ENCODE peak calls at places on chromosomes 7 and 10, in five cellular contexts. A is CD8-positive, alpha-beta memory T cell; S is thoracic aorta; J is transverse colon; X is PC-9. T is an unnamed sample.

GRCh38 chr7:139673230-139673629 is 104.6 kb downstream of the HIPK2 start:
- DNase-seq in A (no peak), S (no peak), J (peak; percentile 35), X (no peak), T (no peak)

GRCh38 chr7:44894881-44895600 is 9.7 kb upstream of the PURB start:
- DNase-seq in A (no peak), S (no peak), J (no peak), X (no peak), T (no peak)

GRCh38 chr7:28732037-28732869 is 225.9 kb downstream of the TRIL start:
- DNase-seq in A (no peak), S (no peak), J (no peak), X (peak; percentile 5), T (peak; percentile 26)

GRCh38 chr10:15097011-15097812 is at the start of gene RPP38:
- DNase-seq in A (peak; percentile 95), S (peak; percentile 88), J (peak; percentile 98), X (peak; percentile 95), T (peak; percentile 94)

GRCh38 chr7:77894574-77895091 is 96.1 kb downstream of the PHTF2 start:
- DNase-seq in A (no peak), S (no peak), J (no peak), X (no peak), T (no peak)

GRCh38 chr7:95798401-95798930 is 26.1 kb downstream of the DYNC1I1 start:
- DNase-seq in A (no peak), S (no peak), J (no peak), X (no peak), T (no peak)

GRCh38 chr7:35987016-35987415 is 166.0 kb upstream of the EEPD1 start:
- DNase-seq in A (no peak), S (no peak), J (no peak), X (no peak), T (no peak)

GRCh38 chr7:133853706-133854276 is 273.3 kb upstream of the LRGUK start:
- DNase-seq in A (no peak), S (no peak), J (peak; percentile 35), X (peak; percentile 82), T (peak; percentile 62)

GRCh38 chr7:141960687-141961422 is 12.7 kb downstream of the TAS2R38 start:
- DNase-seq in A (no peak), S (no peak), J (no peak), X (no peak), T (no peak)

GRCh38 chr10:87675396-87676376 is 16.0 kb downstream of the PAPSS2 start:
- DNase-seq in A (no peak), S (no peak), J (no peak), X (no peak), T (no peak)

GRCh38 chr10:90834326-90834725 is 23.5 kb downstream of the HTR7 start:
- DNase-seq in A (no peak), S (no peak), J (no peak), X (no peak), T (no peak)

GRCh38 chr7:2527505-2528464 is 8.2 kb downstream of the LFNG start:
- DNase-seq in A (no peak), S (no peak), J (peak; percentile 66), X (peak; percentile 83), T (peak; percentile 69)

GRCh38 chr7:124813962-124814798 is 48.6 kb upstream of the GPR37 start:
- DNase-seq in A (no peak), S (no peak), J (no peak), X (no peak), T (no peak)

GRCh38 chr7:44189286-44189992 is at the start of gene GCK:
- DNase-seq in A (no peak), S (no peak), J (no peak), X (no peak), T (no peak)

GRCh38 chr10:44258019-44258418 is 126.9 kb downstream of the CXCL12 start:
- DNase-seq in A (no peak), S (no peak), J (no peak), X (no peak), T (no peak)

GRCh38 chr7:158638001-158638400 is 50.4 kb upstream of the PTPRN2 start:
- DNase-seq in A (no peak), S (no peak), J (no peak), X (no peak), T (no peak)

GRCh38 chr7:112580717-112581435 is 100.1 kb downstream of the LSMEM1 start:
- DNase-seq in A (no peak), S (no peak), J (no peak), X (no peak), T (no peak)
- H3K27ac ChIP-seq in A (no peak overlapping the region), S (no peak overlapping the region), J (no peak overlapping the region), X (no peak overlapping the region), T (no peak overlapping the region)

DNA sequence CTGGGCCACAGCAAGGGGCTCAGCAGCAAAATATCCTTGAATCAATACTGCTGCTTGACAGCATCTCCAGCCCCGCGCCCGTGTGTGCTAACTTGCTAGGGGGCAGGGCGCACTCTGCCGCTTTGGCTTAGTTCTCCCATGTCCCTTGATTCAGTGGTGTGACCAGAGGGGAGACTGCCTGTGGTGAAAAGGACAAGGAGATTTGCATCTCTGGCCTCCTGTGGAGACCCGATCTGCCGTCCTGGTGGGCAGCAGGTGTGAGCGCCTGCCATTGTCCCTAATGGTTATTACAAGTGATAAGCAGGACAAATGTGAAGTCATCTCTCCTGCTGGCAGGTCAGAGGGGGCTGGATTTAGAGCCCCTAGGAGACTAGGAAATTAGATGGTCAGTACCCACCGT is 500.2 kb upstream of the GALNT17 start:
- DNase-seq in A (no peak), S (no peak), J (no peak), X (no peak), T (no peak)
- H3K4me3 ChIP-seq in A (no peak overlapping the region), S (no peak overlapping the region), J (no peak overlapping the region), X (no peak overlapping the region), T (no peak overlapping the region)

DNA sequence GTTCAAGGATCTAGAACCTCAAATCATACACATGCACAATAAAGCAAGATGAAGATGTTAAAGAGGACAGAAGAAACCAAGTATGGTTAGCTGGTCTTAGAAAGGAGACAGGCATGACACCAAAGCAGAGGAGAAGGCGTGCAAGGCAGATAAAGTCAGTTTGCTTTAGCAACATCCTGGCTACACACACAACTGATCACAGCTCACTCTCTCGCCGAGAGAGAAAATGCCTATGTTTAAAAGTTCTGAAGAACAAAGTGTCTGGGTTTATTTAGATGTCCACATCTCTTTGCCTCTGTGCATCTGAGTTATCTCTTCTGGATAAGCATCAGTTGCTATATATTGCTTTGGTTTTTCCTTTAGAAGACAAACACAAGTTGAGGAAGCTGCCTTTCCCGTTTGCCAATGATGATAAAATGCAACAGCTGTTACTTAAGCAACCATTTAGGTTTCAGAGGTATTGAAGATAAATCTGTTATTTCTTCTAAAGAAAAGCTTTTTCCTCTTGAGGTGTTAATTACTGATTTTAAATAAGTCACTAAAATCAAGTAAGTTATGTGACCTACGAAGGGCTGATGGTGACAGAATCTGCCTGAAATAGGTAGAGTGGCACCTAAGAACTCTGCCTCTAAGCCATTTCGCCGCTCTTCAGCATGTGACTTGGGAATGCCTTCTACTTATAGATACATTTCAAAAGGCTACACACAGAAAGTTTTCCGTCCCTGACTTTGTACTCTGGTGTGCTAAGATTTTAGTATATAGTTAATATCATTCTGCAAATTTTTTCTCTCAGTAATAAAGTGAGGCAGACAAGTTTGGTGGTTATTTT is 146.2 kb upstream of the ASAH2 start:
- DNase-seq in A (no peak), S (no peak), J (no peak), X (no peak), T (no peak)
- H3K4me1 ChIP-seq in A (peaks cover 21% of the 10 kb centered on the region), S (peaks cover 20% of the 10 kb centered on the region), J (peaks cover 5% of the 10 kb centered on the region), X (peaks cover 68% of the 10 kb centered on the region), T (no peaks in the 10 kb centered on the region)

GRCh38 chr10:5619366-5620211 is 46.8 kb downstream of the ASB13 start:
- DNase-seq in A (no peak), S (peak; percentile 15), J (no peak), X (no peak), T (no peak)

GRCh38 chr10:5618042-5618441 is 48.4 kb downstream of the ASB13 start:
- DNase-seq in A (no peak), S (no peak), J (no peak), X (no peak), T (peak; percentile 35)

GRCh38 chr10:5620223-5620721 is 46.1 kb downstream of the ASB13 start:
- DNase-seq in A (no peak), S (peak; percentile 31), J (no peak), X (no peak), T (no peak)

GRCh38 chr10:5617521-5617920 is 48.9 kb downstream of the ASB13 start:
- DNase-seq in A (no peak), S (no peak), J (no peak), X (no peak), T (no peak)

DNA sequence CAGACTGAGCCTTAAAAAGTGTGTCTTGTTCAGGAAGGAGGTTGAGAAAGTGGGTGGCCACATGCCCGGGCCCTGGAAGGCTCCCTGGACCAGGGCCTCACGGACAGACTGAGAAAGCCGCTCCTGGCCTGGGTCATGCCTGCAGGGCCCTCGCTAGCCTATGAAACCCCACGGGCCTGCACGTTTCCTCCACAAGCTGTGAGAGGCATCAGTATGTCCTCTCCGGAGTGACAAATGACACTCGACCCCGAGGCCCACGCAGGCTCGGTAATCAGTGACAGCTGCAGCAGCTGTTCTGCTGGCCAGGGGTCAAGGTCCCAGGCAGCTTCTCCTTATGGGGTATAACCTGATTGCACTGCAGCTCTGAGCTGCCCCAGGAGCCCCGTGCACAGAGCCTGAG is 47.6 kb downstream of the ASB13 start:
- DNase-seq in A (no peak), S (no peak), J (no peak), X (no peak), T (no peak)
- H3K27ac ChIP-seq in A (no peak overlapping the region), S (peak overlapping the region; percentile 90), J (no peak overlapping the region), X (no peak overlapping the region), T (no peak overlapping the region)